ENCODE peak calls at places on chromosome 16, in four cellular contexts. U is fibroblast of the aortic adventitia, T is AG04450, L is MM.1S. J is an unnamed sample.

GRCh38 chr16:86597126-86597879 is 19.0 kb downstream of the FOXL1 start:
- DNase-seq in L (no peak), T (no peak), U (no peak), J (no peak)

GRCh38 chr16:57203451-57203850 is 17.3 kb downstream of the RSPRY1 start:
- DNase-seq in T (no peak), L (no peak), U (no peak), J (no peak)

GRCh38 chr16:85584192-85584757 is 28.8 kb upstream of the GSE1 start:
- DNase-seq in L (no peak), T (no peak), U (no peak), J (no peak)

GRCh38 chr16:48608871-48609452 is 1.0 kb downstream of the N4BP1 start:
- DNase-seq in U (peak), L (no peak), T (no peak), J (no peak)

GRCh38 chr16:22397931-22398330 is 23.5 kb upstream of the CDR2 start:
- DNase-seq in T (no peak), L (no peak), U (no peak), J (no peak)

GRCh38 chr16:58501242-58502131 is 1.5 kb downstream of the NDRG4 start:
- DNase-seq in T (no peak), L (peak), U (no peak), J (no peak)

GRCh38 chr16:53121666-53122065 is 66.9 kb downstream of the CHD9 start:
- DNase-seq in L (no peak), U (peak), T (no peak), J (no peak)

GRCh38 chr16:79776243-79776884 is 175.8 kb upstream of the MAF start:
- DNase-seq in T (no peak), L (no peak), U (peak), J (peak)

GRCh38 chr16:30948087-30948955 is 547 bp upstream of the ORAI3 start:
- DNase-seq in T (peak), L (no peak), U (peak), J (peak)

DNA sequence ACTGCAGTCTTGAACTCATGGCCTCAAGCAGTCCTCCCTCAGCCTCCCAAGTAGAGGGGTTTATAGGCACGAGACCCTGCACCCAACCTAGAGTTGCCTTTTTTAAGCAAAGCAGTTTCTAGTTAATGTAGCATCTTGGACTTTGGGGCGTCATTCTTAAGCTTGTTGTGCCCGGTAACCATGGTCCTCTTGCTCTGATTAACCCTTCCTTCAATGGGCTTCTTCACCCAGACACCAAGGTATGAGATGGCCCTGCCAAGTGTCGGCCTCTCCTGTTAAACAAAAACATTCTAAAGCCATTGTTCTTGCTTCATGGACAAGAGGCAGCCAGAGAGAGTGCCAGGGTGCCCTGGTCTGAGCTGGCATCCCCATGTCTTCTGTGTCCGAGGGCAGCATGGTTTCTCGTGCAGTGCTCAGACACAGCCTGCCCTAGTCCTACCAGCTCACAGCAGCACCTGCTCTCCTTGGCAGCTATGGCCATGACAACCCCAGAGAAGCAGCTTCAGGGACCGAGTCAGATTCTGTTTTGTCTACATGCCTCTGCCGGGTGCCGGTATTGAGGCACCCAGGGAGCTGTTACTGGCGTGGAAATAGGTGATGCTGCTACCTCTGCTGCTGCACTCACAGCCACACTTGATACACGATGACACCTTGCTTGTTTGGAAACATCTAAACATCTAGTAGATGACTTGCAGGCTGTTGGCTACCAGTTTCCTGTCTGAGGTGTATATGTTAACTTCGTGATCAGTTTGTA is 3.3 kb downstream of the RPL13 start:
- DNase-seq in T (no peak), U (no peak), L (no peak), J (no peak)
- H3K4me3 ChIP-seq in T (peak), U (peak), L (no peak), J (no peak)

DNA sequence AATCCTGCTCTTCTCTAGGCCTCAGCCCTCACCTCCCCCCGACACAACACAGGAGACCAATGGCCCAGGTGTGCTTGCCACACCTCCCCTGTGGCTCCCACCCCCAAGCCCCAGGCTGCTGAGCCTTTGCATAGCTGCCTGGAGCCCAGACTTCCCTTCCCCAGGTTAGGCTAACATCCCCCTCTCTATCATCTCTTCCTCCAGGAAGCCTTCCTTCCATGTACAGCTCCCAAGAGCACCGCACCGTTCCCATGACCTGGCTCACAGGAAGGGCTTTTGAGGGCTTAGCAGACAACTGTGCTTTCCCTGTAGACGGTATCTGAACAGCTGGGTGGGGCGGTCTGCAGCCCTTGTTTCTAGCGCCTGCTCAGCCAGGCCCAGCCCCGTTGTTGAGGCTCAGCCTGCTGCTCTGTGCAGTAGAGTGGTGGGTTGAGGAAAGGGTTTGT is 3.5 kb downstream of the LDHD start:
- DNase-seq in L (no peak), T (no peak), U (no peak), J (no peak)
- TF ChIP-seq CTCF in L (no peak), T (no peak), U (no peak), J (no peak)

GRCh38 chr16:1325673-1326371 is 7.6 kb upstream of the BAIAP3 start:
- DNase-seq in T (no peak), U (no peak), L (no peak), J (no peak)
- H3K4me3 ChIP-seq in T (no peak), U (no peak), L (no peak), J (no peak)

GRCh38 chr16:6725634-6726331 is 606.9 kb upstream of the RBFOX1 start:
- DNase-seq in L (no peak), T (no peak), U (no peak), J (peak)
- TF ChIP-seq CTCF in L (no peak), T (no peak), U (no peak), J (no peak)

GRCh38 chr16:26563018-26563417 is 503.7 kb upstream of the C16orf82 start:
- DNase-seq in U (no peak), T (no peak), L (no peak), J (no peak)
- H3K4me3 ChIP-seq in U (no peak), T (no peak), L (no peak), J (no peak)

GRCh38 chr16:88924834-88925539 is 52.0 kb downstream of the CBFA2T3 start:
- DNase-seq in T (peak), U (peak), L (no peak), J (peak)

GRCh38 chr16:88923450-88923849 is 53.6 kb downstream of the CBFA2T3 start:
- DNase-seq in L (no peak), U (no peak), T (no peak), J (no peak)

GRCh38 chr16:88922826-88923410 is 54.1 kb downstream of the CBFA2T3 start:
- DNase-seq in T (no peak), U (no peak), L (no peak), J (no peak)

GRCh38 chr16:88925540-88925887 is 51.5 kb downstream of the CBFA2T3 start:
- DNase-seq in T (no peak), L (no peak), U (no peak), J (no peak)

GRCh38 chr16:88923926-88924833 is 52.8 kb downstream of the CBFA2T3 start:
- DNase-seq in U (no peak), L (no peak), T (no peak), J (no peak)
- TF ChIP-seq CTCF in U (no peak), L (no peak), T (no peak), J (no peak)

DNA sequence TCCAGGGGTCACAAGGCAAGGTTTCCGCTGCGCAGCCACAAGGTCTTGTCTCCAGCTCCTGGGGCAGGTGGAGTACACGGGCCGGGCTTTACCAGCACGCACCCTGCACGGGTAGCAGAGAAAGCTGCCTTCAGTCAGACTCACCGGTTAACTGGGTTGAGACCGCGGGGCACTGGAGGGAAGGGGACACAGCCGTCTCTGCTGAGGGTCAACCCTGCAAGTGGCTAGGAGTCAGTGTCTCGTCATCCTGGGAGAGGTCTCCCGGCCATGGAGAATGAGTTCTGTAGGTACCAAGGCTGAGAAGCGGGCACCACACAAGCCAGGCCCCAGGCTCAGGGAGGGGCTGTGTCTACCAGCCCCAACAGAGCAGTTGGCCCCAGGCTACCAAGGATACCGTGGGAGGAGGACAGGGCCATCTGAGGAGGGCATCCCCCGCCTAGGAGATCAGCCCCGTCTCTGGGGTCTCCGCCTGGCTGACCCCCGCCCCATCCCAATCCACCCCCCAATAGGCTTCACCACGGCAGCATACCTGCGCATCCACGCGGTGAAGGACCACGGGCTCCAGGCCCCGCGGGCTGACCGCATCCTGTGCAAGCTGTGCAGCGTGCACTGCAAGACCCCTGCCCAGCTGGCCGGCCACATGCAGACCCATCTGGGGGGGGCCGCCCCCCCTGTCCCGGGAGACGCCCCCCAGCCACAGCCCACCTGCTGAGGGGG is 2.8 kb upstream of the PRRT2 start:
- DNase-seq in U (no peak), T (no peak), L (no peak), J (no peak)
- H3K4me3 ChIP-seq in U (peak), T (peak), L (no peak), J (peak)